ENCODE peak calls at places on chromosomes 4 and X, in seven cellular contexts. O, E, J, A, B, Q and Z are unnamed samples. For H3K4me1, the result is how much of the 10 kb centered on the place peaks cover.

GRCh38 chr4:55435136-55435535 is 39.4 kb downstream of the TMEM165 start:
- DNase-seq in O (no peak), E (no peak), J (no peak), A (no peak), B (no peak), Q (peak), Z (no peak)

GRCh38 chr4:71338846-71339593 is at the start of gene SLC4A4:
- DNase-seq in O (no peak), E (no peak), J (no peak), A (no peak), B (peak), Q (peak), Z (no peak)

GRCh38 chrX:123713434-123713833 is 19.4 kb downstream of the THOC2 start:
- DNase-seq in O (no peak), E (no peak), J (no peak), A (no peak), B (no peak), Q (no peak), Z (no peak)

GRCh38 chrX:70434352-70434866 is 10.2 kb upstream of the DLG3 start:
- DNase-seq in O (peak), E (peak), J (peak), A (peak), B (peak), Q (peak), Z (no peak)

GRCh38 chr4:88188738-88189417 is 30.4 kb upstream of the ABCG2 start:
- DNase-seq in O (no peak), E (no peak), J (no peak), A (no peak), B (peak), Q (no peak), Z (no peak)

GRCh38 chr4:40584517-40585141 is 45.0 kb downstream of the RBM47 start:
- DNase-seq in O (no peak), E (no peak), J (no peak), A (no peak), B (no peak), Q (no peak), Z (no peak)

GRCh38 chr4:153212755-153213154 is 8.5 kb downstream of the TRIM2 start:
- DNase-seq in O (no peak), E (no peak), J (no peak), A (no peak), B (peak), Q (no peak), Z (no peak)

GRCh38 chr4:156953951-156954350 is 17.6 kb downstream of the PDGFC start:
- DNase-seq in O (no peak), E (no peak), J (no peak), A (no peak), B (no peak), Q (no peak), Z (no peak)

GRCh38 chrX:12779534-12779933 is 11.7 kb upstream of the PRPS2 start:
- DNase-seq in O (no peak), E (no peak), J (peak), A (no peak), B (no peak), Q (no peak), Z (no peak)

GRCh38 chrX:16188687-16189086 is 21.4 kb downstream of the MAGEB17 start:
- DNase-seq in O (no peak), E (no peak), J (no peak), A (no peak), B (peak), Q (no peak), Z (no peak)

GRCh38 chrX:118770133-118770760 is 42.8 kb downstream of the IL13RA1 start:
- DNase-seq in O (no peak), E (no peak), J (no peak), A (no peak), B (no peak), Q (no peak), Z (no peak)

GRCh38 chrX:7570432-7571009 is 272.4 kb upstream of the VCX start:
- DNase-seq in O (no peak), E (no peak), J (no peak), A (no peak), B (no peak), Q (no peak), Z (no peak)

DNA sequence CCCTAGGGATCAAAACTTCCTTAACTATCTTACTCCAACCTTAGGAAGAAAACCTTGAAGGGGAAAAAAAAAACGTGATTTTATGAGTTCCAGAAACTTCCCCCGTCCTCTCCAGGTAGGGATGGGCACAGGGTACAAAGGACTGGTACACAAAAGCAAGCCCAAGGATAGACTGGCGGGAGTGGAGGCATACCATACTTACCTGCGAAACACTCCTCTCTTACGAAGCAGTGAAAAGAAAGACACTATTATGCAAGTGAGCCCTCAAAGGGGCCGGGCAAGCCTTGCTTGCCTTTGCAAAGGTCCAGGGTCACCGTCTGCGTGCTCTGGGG is 651 bp downstream of the TSPAN6 start:
- DNase-seq in O (no peak), E (no peak), J (no peak), A (no peak), B (no peak), Q (no peak), Z (no peak)
- H3K4me3 ChIP-seq in O (peak), E (peak), J (peak), A (peak), B (peak), Q (peak), Z (peak)

GRCh38 chr4:39456946-39457763 is 1.6 kb downstream of the RPL9 start:
- DNase-seq in O (no peak), E (no peak), J (no peak), A (no peak), B (no peak), Q (no peak), Z (no peak)
- H3K27ac ChIP-seq in O (peak), E (no peak), J (peak), A (no peak), B (peak), Q (peak), Z (peak)

DNA sequence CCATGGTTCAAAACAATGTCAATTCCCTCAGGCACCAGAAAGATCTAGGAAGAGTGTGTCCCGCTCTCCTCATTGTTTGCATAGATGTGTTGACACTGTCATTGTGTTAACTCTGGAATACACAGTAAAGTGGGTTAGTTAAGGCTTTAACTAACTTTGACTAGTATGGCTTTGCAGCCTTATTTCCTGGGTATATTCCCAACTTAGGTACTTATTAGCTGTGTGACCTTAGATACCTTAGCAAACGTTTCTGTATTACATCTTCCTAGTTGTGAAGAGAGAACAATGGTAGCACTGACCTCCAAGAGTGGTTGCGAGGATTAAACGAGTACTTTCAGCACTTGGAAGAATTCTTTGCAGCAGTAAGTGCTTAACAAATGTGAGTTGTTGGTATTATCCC is 97.6 kb upstream of the PGRMC2 start:
- DNase-seq in O (no peak), E (peak), J (no peak), A (no peak), B (no peak), Q (no peak), Z (no peak)
- H3K4me1 ChIP-seq in O (under half), E (half or more), J (half or more), A (under half), B (under half), Q (under half), Z (under half)

GRCh38 chr4:173218411-173219125 is 50.0 kb downstream of the GALNT7 start:
- DNase-seq in O (no peak), E (peak), J (peak), A (no peak), B (peak), Q (peak), Z (no peak)
- H3K4me3 ChIP-seq in O (no peak), E (no peak), J (no peak), A (no peak), B (no peak), Q (no peak), Z (no peak)

DNA sequence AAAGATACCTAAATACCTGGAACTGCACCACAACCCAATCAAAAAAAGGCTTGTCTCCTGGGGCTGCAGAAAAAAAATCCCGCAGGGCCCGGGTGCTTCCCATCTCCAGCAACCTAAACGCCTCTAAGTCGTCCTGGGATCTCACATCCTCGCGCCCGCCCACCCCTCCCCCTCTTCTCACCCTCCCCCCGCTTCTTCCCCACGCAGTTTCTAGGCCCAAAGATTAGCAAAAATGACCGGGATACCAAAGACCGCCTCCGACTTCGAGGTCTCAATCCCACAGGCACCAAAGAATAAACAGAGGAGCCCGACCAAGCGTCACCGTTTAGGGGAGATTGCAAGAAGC is 643 bp downstream of the ATRX start:
- DNase-seq in O (no peak), E (no peak), J (peak), A (no peak), B (peak), Q (peak), Z (peak)
- H3K27ac ChIP-seq in O (peak), E (no peak), J (peak), A (no peak), B (peak), Q (peak), Z (peak)

GRCh38 chrX:133868687-133869086 is 116.7 kb downstream of the GPC3 start:
- DNase-seq in O (no peak), E (no peak), J (no peak), A (no peak), B (no peak), Q (no peak), Z (no peak)
- H3K4me1 ChIP-seq in O (under half), E (under half), J (under half), A (under half), B (under half), Q (under half), Z (under half)

GRCh38 chr4:65669981-65670330 is 333 bp downstream of the EPHA5 start:
- DNase-seq in O (no peak), E (no peak), J (no peak), A (no peak), B (no peak), Q (no peak), Z (no peak)

GRCh38 chr4:65671402-65671801 is 1.1 kb upstream of the EPHA5 start:
- DNase-seq in O (no peak), E (no peak), J (no peak), A (no peak), B (no peak), Q (no peak), Z (no peak)

GRCh38 chr4:65668201-65669007 is 1.9 kb downstream of the EPHA5 start:
- DNase-seq in O (no peak), E (no peak), J (no peak), A (no peak), B (no peak), Q (no peak), Z (no peak)

GRCh38 chr4:65670331-65671031 is at the start of gene EPHA5:
- DNase-seq in O (no peak), E (peak), J (no peak), A (peak), B (peak), Q (peak), Z (no peak)

GRCh38 chr4:65669008-65669971 is 999 bp downstream of the EPHA5 start:
- DNase-seq in O (no peak), E (no peak), J (no peak), A (no peak), B (no peak), Q (peak), Z (no peak)
- H3K4me3 ChIP-seq in O (no peak), E (no peak), J (peak), A (no peak), B (no peak), Q (peak), Z (no peak)

DNA sequence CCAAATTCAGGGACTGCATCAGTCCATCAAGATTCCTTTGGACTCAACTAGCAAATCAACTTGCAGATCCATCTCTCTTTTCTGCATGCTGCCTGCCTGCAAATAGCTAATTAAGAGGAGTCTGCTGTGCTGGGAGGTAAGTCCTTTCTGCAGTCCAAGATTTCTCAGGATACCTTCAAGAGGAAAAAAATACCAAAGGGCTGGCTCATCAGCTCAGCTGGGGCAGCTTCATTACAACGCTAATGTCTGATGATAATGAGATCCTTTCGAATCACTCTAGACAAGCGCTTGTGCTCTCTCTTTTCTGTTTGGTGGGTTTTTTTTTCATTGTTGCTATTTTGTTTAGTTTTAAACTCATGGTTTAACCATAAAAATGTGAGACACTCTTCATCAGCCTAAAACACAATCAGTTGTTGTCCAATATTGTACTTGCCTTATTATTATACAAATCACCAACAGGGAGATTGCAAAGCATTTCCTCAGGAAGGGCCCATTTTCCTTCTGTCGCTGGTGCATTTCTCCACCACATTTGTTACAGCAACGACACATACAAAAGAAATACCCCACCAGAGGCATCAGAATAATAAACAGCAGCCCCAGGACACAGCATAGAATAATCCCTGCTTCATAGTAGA is 50.8 kb downstream of the PROM1 start:
- DNase-seq in O (no peak), E (peak), J (no peak), A (no peak), B (no peak), Q (no peak), Z (no peak)
- H3K27ac ChIP-seq in O (no peak), E (no peak), J (no peak), A (no peak), B (no peak), Q (no peak), Z (no peak)

DNA sequence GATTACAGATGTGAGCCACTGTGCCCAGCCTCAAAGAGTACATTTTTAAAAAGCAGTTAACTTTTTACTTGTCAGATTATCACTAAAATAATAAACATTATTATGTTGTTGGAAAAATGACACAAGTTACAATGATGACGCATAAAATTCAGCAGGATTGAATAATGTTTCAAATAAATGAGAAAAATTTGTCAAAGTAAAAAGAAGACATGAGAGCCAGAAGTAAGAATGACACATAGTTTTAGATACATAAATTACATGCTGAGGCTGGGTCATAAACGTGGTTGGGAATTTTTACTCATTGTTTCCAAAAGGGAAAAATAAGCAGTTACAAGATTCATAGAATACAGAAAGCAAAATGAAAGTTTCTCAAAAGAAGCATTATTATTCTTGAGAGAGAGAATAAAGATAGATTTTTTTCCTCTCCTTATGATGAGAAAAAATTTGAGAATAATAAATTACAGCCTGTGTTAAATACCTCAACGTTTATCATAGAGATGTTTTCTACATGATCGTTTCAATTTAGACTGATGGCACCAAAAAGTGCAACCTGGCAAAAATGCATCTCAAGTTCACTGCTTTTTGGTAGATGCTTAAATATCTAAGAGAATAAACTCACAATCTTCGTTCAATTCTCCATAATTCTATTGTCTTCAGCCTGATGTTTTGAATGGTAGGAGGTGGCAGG is 40.4 kb downstream of the GUCY1B1 start:
- DNase-seq in O (no peak), E (no peak), J (no peak), A (no peak), B (no peak), Q (peak), Z (no peak)
- H3K4me1 ChIP-seq in O (under half), E (under half), J (under half), A (under half), B (under half), Q (under half), Z (under half)